ENCODE peak calls at places on chromosomes 6 and 20, in four cellular contexts. I is PC-9, U is A673, J is DND-41. D is an unnamed sample.

GRCh38 chr6:53579338-53579737 is 34.4 kb upstream of the GCLC start:
- DNase-seq in I (no peak), U (no peak), J (no peak), D (no peak)

GRCh38 chr20:57225197-57225733 is 41.2 kb downstream of the BMP7 start:
- DNase-seq in I (no peak), U (no peak), J (no peak), D (no peak)

GRCh38 chr20:1618479-1618878 is 1.3 kb downstream of the SIRPB1 start:
- DNase-seq in I (no peak), U (peak), J (no peak), D (no peak)

GRCh38 chr20:32978009-32978335 is 26.3 kb downstream of the SUN5 start:
- DNase-seq in I (no peak), U (no peak), J (no peak), D (no peak)

GRCh38 chr6:98467091-98467490 is 367.3 kb upstream of the POU3F2 start:
- DNase-seq in I (no peak), U (no peak), J (no peak), D (no peak)

GRCh38 chr6:156175433-156175832 is 601.7 kb upstream of the ARID1B start:
- DNase-seq in I (no peak), U (no peak), J (no peak), D (no peak)

GRCh38 chr20:37801921-37802320 is 101.0 kb upstream of the VSTM2L start:
- DNase-seq in I (no peak), U (no peak), J (no peak), D (no peak)

GRCh38 chr6:46893648-46894047 is 28.1 kb downstream of the ADGRF5 start:
- DNase-seq in I (no peak), U (no peak), J (no peak), D (no peak)

GRCh38 chr6:81608776-81609175 is 143.7 kb downstream of the TENT5A start:
- DNase-seq in I (no peak), U (no peak), J (no peak), D (no peak)

GRCh38 chr6:18488004-18488403 is 100.9 kb downstream of the RNF144B start:
- DNase-seq in I (no peak), U (no peak), J (no peak), D (no peak)

GRCh38 chr6:134352786-134353480 is 35.0 kb upstream of the SGK1 start:
- DNase-seq in I (peak), U (peak), J (peak), D (peak)

GRCh38 chr20:45920795-45921617 is 9.1 kb upstream of the PLTP start:
- DNase-seq in I (no peak), U (no peak), J (no peak), D (no peak)

GRCh38 chr6:11889574-11889973 is 111.0 kb upstream of the ADTRP start:
- DNase-seq in I (peak), U (no peak), J (no peak), D (no peak)

GRCh38 chr20:36086767-36087166 is 67.8 kb upstream of the EPB41L1 start:
- DNase-seq in I (peak), U (no peak), J (no peak), D (no peak)

GRCh38 chr6:44333942-44334341 is 8.5 kb upstream of the SPATS1 start:
- DNase-seq in I (no peak), U (no peak), J (no peak), D (no peak)

GRCh38 chr6:80214436-80215022 is 108.1 kb downstream of the BCKDHB start:
- DNase-seq in I (no peak), U (peak), J (peak), D (peak)

GRCh38 chr20:47358672-47359532 is 2.4 kb upstream of the ZMYND8 start:
- DNase-seq in I (peak), U (no peak), J (no peak), D (peak)

GRCh38 chr6:52513464-52513863 is 63.4 kb downstream of the TRAM2 start:
- DNase-seq in I (no peak), U (no peak), J (no peak), D (no peak)

GRCh38 chr20:10438217-10438616 is 3.1 kb downstream of the SLX4IP start:
- DNase-seq in I (no peak), U (no peak), J (no peak), D (no peak)

GRCh38 chr20:61980647-61981583 is 84.8 kb downstream of the TAF4 start:
- DNase-seq in I (no peak), U (no peak), J (no peak), D (peak)

GRCh38 chr6:86516087-86516486 is 421.2 kb upstream of the HTR1E start:
- DNase-seq in I (no peak), U (no peak), J (no peak), D (no peak)
- TF ChIP-seq EZH2 in I (no peak), U (no peak), J (no peak), D (no peak)

DNA sequence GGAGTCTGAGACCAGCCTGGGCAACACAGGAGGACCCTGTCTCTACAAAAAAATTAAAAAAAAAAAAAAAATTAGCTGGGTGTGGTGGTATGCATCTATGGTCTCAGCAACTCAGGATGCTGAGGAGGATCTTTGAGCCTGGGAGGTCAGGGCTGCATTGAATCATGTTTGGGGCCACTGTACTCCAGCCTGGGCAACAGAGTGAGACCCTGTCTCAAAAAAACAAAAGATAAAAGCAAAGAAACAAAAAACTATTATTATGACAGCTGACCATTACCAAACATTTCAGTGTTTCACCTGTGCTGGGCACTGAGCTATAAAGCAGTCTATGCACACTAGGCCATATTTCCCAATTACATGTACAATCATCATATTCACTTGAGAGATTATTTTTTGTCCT is 35.7 kb downstream of the COX4I2 start:
- DNase-seq in I (no peak), U (no peak), J (no peak), D (no peak)
- TF ChIP-seq CTCF in I (no peak), U (no peak), J (no peak), D (no peak)

DNA sequence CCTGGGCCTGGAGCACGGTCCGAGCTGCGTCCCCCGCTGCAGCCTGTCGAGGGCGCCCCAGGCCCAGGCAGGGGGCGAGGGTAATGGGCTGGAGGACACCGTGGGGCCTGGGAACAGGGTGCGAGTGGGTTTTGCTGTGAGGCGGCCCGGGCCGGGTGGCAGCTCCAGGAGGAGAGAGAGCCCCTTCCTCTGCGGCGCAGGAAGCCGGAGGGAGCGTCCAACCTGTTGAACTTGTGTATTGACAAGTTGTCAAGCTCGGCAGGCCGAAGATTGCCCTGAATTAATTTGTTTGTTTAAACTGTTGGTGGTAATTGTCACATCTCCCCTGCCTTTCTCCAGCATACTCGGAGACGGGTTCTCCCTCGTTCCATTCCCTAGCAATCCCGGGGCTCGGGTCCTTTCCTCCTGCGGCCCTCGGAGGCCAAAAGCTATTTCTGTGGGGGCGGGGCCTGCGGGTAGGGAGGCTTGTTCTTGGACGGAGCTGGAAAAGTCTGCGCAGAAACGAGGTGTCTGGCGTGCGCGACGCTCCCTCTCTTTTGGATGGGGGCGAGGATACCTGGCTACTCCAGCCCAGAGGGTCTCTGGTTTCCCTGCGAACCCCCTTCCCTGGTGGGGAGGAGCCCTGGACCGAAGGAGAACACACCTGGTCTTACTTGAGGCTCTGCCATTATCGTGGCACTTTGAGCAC is 9.9 kb downstream of the NR2E1 start:
- DNase-seq in I (no peak), U (no peak), J (no peak), D (peak)
- TF ChIP-seq EZH2 in I (no peak), U (peak), J (no peak), D (no peak)

DNA sequence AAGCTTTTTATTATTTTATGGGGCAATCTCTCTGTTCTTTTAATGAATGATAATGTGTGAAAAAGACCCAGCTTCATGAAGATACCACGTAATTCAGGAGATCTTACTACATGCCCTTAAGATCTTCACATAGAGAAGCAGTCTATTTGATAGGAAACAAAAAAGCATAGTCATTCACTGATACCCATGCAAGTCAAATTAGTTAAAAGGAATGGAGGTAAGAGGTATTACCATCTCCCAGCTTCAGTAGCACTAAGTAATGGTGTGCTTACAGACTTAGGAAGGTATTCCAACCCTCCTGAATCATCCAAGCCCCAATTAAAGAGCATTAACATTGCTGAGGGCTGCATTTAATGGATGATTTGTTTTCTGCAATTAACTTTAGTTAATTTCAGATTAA is 364.7 kb downstream of the SYNE1 start:
- DNase-seq in I (peak), U (no peak), J (no peak), D (no peak)
- TF ChIP-seq CTCF in I (no peak), U (no peak), J (no peak), D (no peak)

GRCh38 chr6:100464910-100465700 is at the start of gene SIM1:
- DNase-seq in I (no peak), U (peak), J (no peak), D (peak)
- TF ChIP-seq EZH2 in I (no peak), U (no peak), J (no peak), D (peak)